ENCODE peak calls at places on chromosomes 3 and 15, in seven cellular contexts. One of them, this sample, is unnamed.

GRCh38 chr15:67176195-67176971 is 78.1 kb downstream of the AAGAB start:
- DNase-seq in astrocyte of the spinal cord: no peak
- DNase-seq in HL-60: no peak
- DNase-seq in astrocyte of the cerebellum: no peak
- DNase-seq in heart right ventricle: no peak
- DNase-seq in AG09309: no peak
- DNase-seq in RWPE1: no peak
- DNase-seq in this sample: no peak

GRCh38 chr15:70475439-70475781 is 287.9 kb downstream of the UACA start:
- DNase-seq in astrocyte of the spinal cord: no peak
- DNase-seq in HL-60: no peak
- DNase-seq in astrocyte of the cerebellum: no peak
- DNase-seq in heart right ventricle: no peak
- DNase-seq in AG09309: no peak
- DNase-seq in RWPE1: no peak
- DNase-seq in this sample: no peak

GRCh38 chr3:106006001-106006400 is 137.2 kb upstream of the CBLB start:
- DNase-seq in astrocyte of the spinal cord: peak; percentile 29
- DNase-seq in HL-60: no peak
- DNase-seq in astrocyte of the cerebellum: peak; percentile 61
- DNase-seq in heart right ventricle: no peak
- DNase-seq in AG09309: peak; percentile 84
- DNase-seq in RWPE1: peak; percentile 73
- DNase-seq in this sample: no peak

GRCh38 chr3:47318921-47319320 is 36.2 kb downstream of the KLHL18 start:
- DNase-seq in astrocyte of the spinal cord: no peak
- DNase-seq in HL-60: no peak
- DNase-seq in astrocyte of the cerebellum: no peak
- DNase-seq in heart right ventricle: no peak
- DNase-seq in AG09309: no peak
- DNase-seq in RWPE1: no peak
- DNase-seq in this sample: no peak

GRCh38 chr3:156388469-156389150 is 166.3 kb downstream of the SSR3 start:
- DNase-seq in astrocyte of the spinal cord: peak; percentile 92
- DNase-seq in HL-60: no peak
- DNase-seq in astrocyte of the cerebellum: peak; percentile 74
- DNase-seq in heart right ventricle: peak; percentile 57
- DNase-seq in AG09309: peak; percentile 93
- DNase-seq in RWPE1: no peak
- DNase-seq in this sample: peak; percentile 18

GRCh38 chr15:64686130-64686735 is 89.2 kb downstream of the RBPMS2 start:
- DNase-seq in astrocyte of the spinal cord: peak; percentile 66
- DNase-seq in HL-60: peak; percentile 43
- DNase-seq in astrocyte of the cerebellum: peak; percentile 51
- DNase-seq in heart right ventricle: peak; percentile 62
- DNase-seq in AG09309: no peak
- DNase-seq in RWPE1: peak; percentile 46
- DNase-seq in this sample: no peak

GRCh38 chr3:138950006-138950644 is 3.1 kb downstream of the FOXL2NB start:
- DNase-seq in astrocyte of the spinal cord: no peak
- DNase-seq in HL-60: no peak
- DNase-seq in astrocyte of the cerebellum: no peak
- DNase-seq in heart right ventricle: no peak
- DNase-seq in AG09309: no peak
- DNase-seq in RWPE1: no peak
- DNase-seq in this sample: no peak

GRCh38 chr3:20111836-20112235 is 71.6 kb downstream of the KAT2B start:
- DNase-seq in astrocyte of the spinal cord: peak; percentile 48
- DNase-seq in HL-60: no peak
- DNase-seq in astrocyte of the cerebellum: no peak
- DNase-seq in heart right ventricle: no peak
- DNase-seq in AG09309: no peak
- DNase-seq in RWPE1: peak; percentile 57
- DNase-seq in this sample: peak; percentile 10

GRCh38 chr3:183515968-183516851 is 39.3 kb downstream of the KLHL6 start:
- DNase-seq in astrocyte of the spinal cord: no peak
- DNase-seq in HL-60: no peak
- DNase-seq in astrocyte of the cerebellum: no peak
- DNase-seq in heart right ventricle: no peak
- DNase-seq in AG09309: no peak
- DNase-seq in RWPE1: no peak
- DNase-seq in this sample: no peak

GRCh38 chr3:44924102-44925084 is 50.0 kb downstream of the TGM4 start:
- DNase-seq in astrocyte of the spinal cord: peak; percentile 13
- DNase-seq in HL-60: no peak
- DNase-seq in astrocyte of the cerebellum: peak; percentile 6
- DNase-seq in heart right ventricle: no peak
- DNase-seq in AG09309: no peak
- DNase-seq in RWPE1: no peak
- DNase-seq in this sample: no peak

GRCh38 chr3:157088506-157089454 is 71.2 kb downstream of the CCNL1 start:
- DNase-seq in astrocyte of the spinal cord: peak; percentile 98
- DNase-seq in HL-60: peak; percentile 92
- DNase-seq in astrocyte of the cerebellum: peak; percentile 93
- DNase-seq in heart right ventricle: peak; percentile 96
- DNase-seq in AG09309: peak; percentile 83
- DNase-seq in RWPE1: peak; percentile 97
- DNase-seq in this sample: no peak

GRCh38 chr15:70314652-70315051 is 216.9 kb upstream of the TLE3 start:
- DNase-seq in astrocyte of the spinal cord: no peak
- DNase-seq in HL-60: no peak
- DNase-seq in astrocyte of the cerebellum: no peak
- DNase-seq in heart right ventricle: no peak
- DNase-seq in AG09309: no peak
- DNase-seq in RWPE1: no peak
- DNase-seq in this sample: no peak

GRCh38 chr3:169769287-169770181 is at the start of gene ACTRT3:
- DNase-seq in astrocyte of the spinal cord: peak; percentile 70
- DNase-seq in HL-60: peak; percentile 76
- DNase-seq in astrocyte of the cerebellum: no peak
- DNase-seq in heart right ventricle: peak; percentile 66
- DNase-seq in AG09309: no peak
- DNase-seq in RWPE1: peak; percentile 40
- DNase-seq in this sample: no peak

GRCh38 chr3:4826237-4827100 is 152.8 kb upstream of the BHLHE40 start:
- DNase-seq in astrocyte of the spinal cord: peak; percentile 47
- DNase-seq in HL-60: no peak
- DNase-seq in astrocyte of the cerebellum: no peak
- DNase-seq in heart right ventricle: peak; percentile 87
- DNase-seq in AG09309: no peak
- DNase-seq in RWPE1: peak; percentile 39
- DNase-seq in this sample: no peak

GRCh38 chr15:52518487-52518886 is 10.2 kb downstream of the MYO5A start:
- DNase-seq in astrocyte of the spinal cord: peak; percentile 16
- DNase-seq in HL-60: no peak
- DNase-seq in astrocyte of the cerebellum: no peak
- DNase-seq in heart right ventricle: no peak
- DNase-seq in AG09309: no peak
- DNase-seq in RWPE1: no peak
- DNase-seq in this sample: no peak

GRCh38 chr3:82001276-82001953 is 240.0 kb upstream of the GBE1 start:
- DNase-seq in astrocyte of the spinal cord: no peak
- DNase-seq in HL-60: no peak
- DNase-seq in astrocyte of the cerebellum: no peak
- DNase-seq in heart right ventricle: no peak
- DNase-seq in AG09309: no peak
- DNase-seq in RWPE1: no peak
- DNase-seq in this sample: no peak

GRCh38 chr15:82810863-82811421 is 1.5 kb downstream of the WHAMM start:
- DNase-seq in astrocyte of the spinal cord: no peak
- DNase-seq in HL-60: no peak
- DNase-seq in astrocyte of the cerebellum: no peak
- DNase-seq in heart right ventricle: no peak
- DNase-seq in AG09309: no peak
- DNase-seq in RWPE1: no peak
- DNase-seq in this sample: no peak

GRCh38 chr15:67882487-67883227 is 42.8 kb upstream of the RNU6-1 start:
- DNase-seq in astrocyte of the spinal cord: no peak
- DNase-seq in HL-60: peak; percentile 90
- DNase-seq in astrocyte of the cerebellum: no peak
- DNase-seq in heart right ventricle: no peak
- DNase-seq in AG09309: no peak
- DNase-seq in RWPE1: no peak
- DNase-seq in this sample: no peak

GRCh38 chr15:23606226-23606625 is 40.8 kb downstream of the MKRN3 start:
- DNase-seq in astrocyte of the spinal cord: no peak
- DNase-seq in HL-60: no peak
- DNase-seq in astrocyte of the cerebellum: no peak
- DNase-seq in heart right ventricle: no peak
- DNase-seq in AG09309: no peak
- DNase-seq in RWPE1: no peak
- DNase-seq in this sample: no peak

GRCh38 chr3:31692714-31693113 is 160.0 kb downstream of the STT3B start:
- DNase-seq in astrocyte of the spinal cord: no peak
- DNase-seq in HL-60: peak; percentile 16
- DNase-seq in astrocyte of the cerebellum: no peak
- DNase-seq in heart right ventricle: no peak
- DNase-seq in AG09309: no peak
- DNase-seq in RWPE1: no peak
- DNase-seq in this sample: no peak

GRCh38 chr15:38430106-38430760 is 23.7 kb upstream of the FAM98B start:
- DNase-seq in astrocyte of the spinal cord: no peak
- DNase-seq in HL-60: no peak
- DNase-seq in astrocyte of the cerebellum: no peak
- DNase-seq in heart right ventricle: no peak
- DNase-seq in AG09309: no peak
- DNase-seq in RWPE1: no peak
- DNase-seq in this sample: no peak

GRCh38 chr3:71175722-71176365 is 407.7 kb downstream of the FOXP1 start:
- DNase-seq in astrocyte of the spinal cord: no peak
- DNase-seq in HL-60: no peak
- DNase-seq in astrocyte of the cerebellum: no peak
- DNase-seq in heart right ventricle: no peak
- DNase-seq in AG09309: no peak
- DNase-seq in RWPE1: no peak
- DNase-seq in this sample: no peak

GRCh38 chr3:187040637-187041361 is 98.5 kb downstream of the RPL39L start:
- DNase-seq in astrocyte of the spinal cord: peak; percentile 21
- DNase-seq in HL-60: no peak
- DNase-seq in astrocyte of the cerebellum: no peak
- DNase-seq in heart right ventricle: no peak
- DNase-seq in AG09309: no peak
- DNase-seq in RWPE1: no peak
- DNase-seq in this sample: no peak

GRCh38 chr3:38960953-38961622 is 90.7 kb downstream of the SCN11A start:
- DNase-seq in astrocyte of the spinal cord: peak; percentile 35
- DNase-seq in HL-60: peak; percentile 43
- DNase-seq in astrocyte of the cerebellum: peak; percentile 8
- DNase-seq in heart right ventricle: peak; percentile 28
- DNase-seq in AG09309: no peak
- DNase-seq in RWPE1: peak; percentile 26
- DNase-seq in this sample: no peak

GRCh38 chr15:74196175-74196574 is 6.4 kb downstream of the STRA6 start:
- DNase-seq in astrocyte of the spinal cord: peak; percentile 89
- DNase-seq in HL-60: no peak
- DNase-seq in astrocyte of the cerebellum: peak; percentile 71
- DNase-seq in heart right ventricle: peak; percentile 25
- DNase-seq in AG09309: peak; percentile 94
- DNase-seq in RWPE1: peak; percentile 70
- DNase-seq in this sample: no peak

GRCh38 chr15:36415643-36416042 is 163.8 kb upstream of the CDIN1 start:
- DNase-seq in astrocyte of the spinal cord: peak; percentile 52
- DNase-seq in HL-60: no peak
- DNase-seq in astrocyte of the cerebellum: no peak
- DNase-seq in heart right ventricle: no peak
- DNase-seq in AG09309: peak; percentile 66
- DNase-seq in RWPE1: no peak
- DNase-seq in this sample: no peak

GRCh38 chr15:77482570-77482969 is 61.9 kb downstream of the HMG20A start:
- DNase-seq in astrocyte of the spinal cord: peak; percentile 85
- DNase-seq in HL-60: no peak
- DNase-seq in astrocyte of the cerebellum: peak; percentile 84
- DNase-seq in heart right ventricle: no peak
- DNase-seq in AG09309: peak; percentile 54
- DNase-seq in RWPE1: no peak
- DNase-seq in this sample: no peak

GRCh38 chr3:141789281-141789680 is 26.1 kb downstream of the GRK7 start:
- DNase-seq in astrocyte of the spinal cord: no peak
- DNase-seq in HL-60: no peak
- DNase-seq in astrocyte of the cerebellum: no peak
- DNase-seq in heart right ventricle: no peak
- DNase-seq in AG09309: no peak
- DNase-seq in RWPE1: no peak
- DNase-seq in this sample: no peak

GRCh38 chr15:32904448-32904847 is 186.6 kb downstream of the GREM1 start:
- DNase-seq in astrocyte of the spinal cord: no peak
- DNase-seq in HL-60: no peak
- DNase-seq in astrocyte of the cerebellum: no peak
- DNase-seq in heart right ventricle: no peak
- DNase-seq in AG09309: no peak
- DNase-seq in RWPE1: no peak
- DNase-seq in this sample: no peak

GRCh38 chr3:171711461-171711860 is 98.8 kb downstream of the PLD1 start:
- DNase-seq in astrocyte of the spinal cord: no peak
- DNase-seq in HL-60: no peak
- DNase-seq in astrocyte of the cerebellum: no peak
- DNase-seq in heart right ventricle: no peak
- DNase-seq in AG09309: no peak
- DNase-seq in RWPE1: no peak
- DNase-seq in this sample: no peak

GRCh38 chr15:89740137-89740536 is 10.9 kb downstream of the MESP1 start:
- DNase-seq in astrocyte of the spinal cord: peak; percentile 77
- DNase-seq in HL-60: peak; percentile 67
- DNase-seq in astrocyte of the cerebellum: peak; percentile 71
- DNase-seq in heart right ventricle: peak; percentile 61
- DNase-seq in AG09309: no peak
- DNase-seq in RWPE1: peak; percentile 80
- DNase-seq in this sample: no peak
- TF ChIP-seq CTCF in astrocyte of the spinal cord: peak; percentile 84
- TF ChIP-seq CTCF in HL-60: peak; percentile 88
- TF ChIP-seq CTCF in astrocyte of the cerebellum: peak; percentile 88
- TF ChIP-seq CTCF in heart right ventricle: peak; percentile 87
- TF ChIP-seq CTCF in AG09309: peak; percentile 85
- TF ChIP-seq CTCF in RWPE1: peak; percentile 98
- TF ChIP-seq CTCF in this sample: peak; percentile 82

GRCh38 chr15:96345560-96346389 is 15.3 kb downstream of the NR2F2 start:
- DNase-seq in astrocyte of the spinal cord: peak; percentile 84
- DNase-seq in HL-60: peak; percentile 68
- DNase-seq in astrocyte of the cerebellum: no peak
- DNase-seq in heart right ventricle: peak; percentile 82
- DNase-seq in AG09309: no peak
- DNase-seq in RWPE1: peak; percentile 64
- DNase-seq in this sample: no peak
- TF ChIP-seq CTCF in astrocyte of the spinal cord: peak; percentile 49
- TF ChIP-seq CTCF in HL-60: peak; percentile 32
- TF ChIP-seq CTCF in astrocyte of the cerebellum: peak; percentile 48
- TF ChIP-seq CTCF in heart right ventricle: peak; percentile 83
- TF ChIP-seq CTCF in AG09309: peak; percentile 60
- TF ChIP-seq CTCF in RWPE1: peak; percentile 74
- TF ChIP-seq CTCF in this sample: peak; percentile 41

GRCh38 chr3:102536479-102536878 is 101.7 kb downstream of the ZPLD1 start:
- DNase-seq in astrocyte of the spinal cord: peak; percentile 54
- DNase-seq in HL-60: peak; percentile 2
- DNase-seq in astrocyte of the cerebellum: peak; percentile 36
- DNase-seq in heart right ventricle: no peak
- DNase-seq in AG09309: no peak
- DNase-seq in RWPE1: peak; percentile 41
- DNase-seq in this sample: no peak
- TF ChIP-seq CTCF in astrocyte of the spinal cord: peak; percentile 46
- TF ChIP-seq CTCF in HL-60: peak; percentile 18
- TF ChIP-seq CTCF in astrocyte of the cerebellum: peak; percentile 43
- TF ChIP-seq CTCF in heart right ventricle: peak; percentile 59
- TF ChIP-seq CTCF in AG09309: peak; percentile 43
- TF ChIP-seq CTCF in RWPE1: peak; percentile 54
- TF ChIP-seq CTCF in this sample: peak; percentile 45

GRCh38 chr3:8421267-8421666 is 80.4 kb upstream of the LMCD1 start:
- DNase-seq in astrocyte of the spinal cord: no peak
- DNase-seq in HL-60: no peak
- DNase-seq in astrocyte of the cerebellum: no peak
- DNase-seq in heart right ventricle: no peak
- DNase-seq in AG09309: no peak
- DNase-seq in RWPE1: no peak
- DNase-seq in this sample: no peak
- TF ChIP-seq CTCF in astrocyte of the spinal cord: no peak
- TF ChIP-seq CTCF in HL-60: no peak
- TF ChIP-seq CTCF in astrocyte of the cerebellum: no peak
- TF ChIP-seq CTCF in heart right ventricle: no peak
- TF ChIP-seq CTCF in AG09309: peak; percentile 24
- TF ChIP-seq CTCF in RWPE1: no peak
- TF ChIP-seq CTCF in this sample: peak; percentile 12

This sample was measured in kidney epithelial cell.